ENCODE peak calls at places on chromosomes 5 and 9, in six cellular contexts. J is endothelial cell, V is lower leg skin, B is foreskin keratinocyte, T is fibroblast of pulmonary artery, Y is fibroblast of lung. C is an unnamed sample.

GRCh38 chr9:134591573-134591981 is 50.0 kb upstream of the COL5A1 start:
- DNase-seq in B (no peak), J (no peak), Y (no peak), T (no peak), V (peak), C (peak)

GRCh38 chr9:19224563-19224962 is 5.9 kb upstream of the DENND4C start:
- DNase-seq in T (no peak), J (no peak), B (no peak), V (no peak), Y (no peak), C (no peak)

GRCh38 chr9:123349691-123350480 is 6.1 kb upstream of the CRB2 start:
- DNase-seq in V (no peak), Y (peak), J (peak), T (peak), B (no peak), C (no peak)

GRCh38 chr5:72248352-72249032 is 71.5 kb downstream of the MRPS27 start:
- DNase-seq in Y (peak), V (no peak), B (no peak), J (no peak), T (peak), C (no peak)

GRCh38 chr9:133489253-133490190 is 10.6 kb upstream of the SLC2A6 start:
- DNase-seq in T (no peak), J (no peak), B (no peak), Y (peak), V (no peak), C (no peak)

GRCh38 chr5:116546033-116546742 is 28.4 kb downstream of the SEMA6A start:
- DNase-seq in V (no peak), B (no peak), J (no peak), T (no peak), Y (no peak), C (no peak)

GRCh38 chr5:50667653-50668403 is 1.4 kb downstream of the PARP8 start:
- DNase-seq in V (peak), T (peak), Y (peak), B (peak), J (peak), C (peak)

GRCh38 chr9:92424340-92424739 is at the start of gene OMD:
- DNase-seq in T (no peak), J (no peak), B (no peak), Y (no peak), V (no peak), C (no peak)

GRCh38 chr5:68631884-68632283 is 416.3 kb downstream of the PIK3R1 start:
- DNase-seq in J (no peak), T (no peak), B (no peak), V (no peak), Y (no peak), C (no peak)

GRCh38 chr9:137163101-137163661 is 6.7 kb downstream of the LRRC26 start:
- DNase-seq in V (no peak), J (no peak), B (no peak), T (no peak), Y (no peak), C (no peak)

GRCh38 chr9:137161558-137162483 is 8.0 kb downstream of the LRRC26 start:
- DNase-seq in Y (no peak), T (no peak), J (no peak), V (no peak), B (no peak), C (no peak)

GRCh38 chr9:137163805-137164204 is 6.0 kb downstream of the LRRC26 start:
- DNase-seq in T (no peak), B (no peak), J (no peak), Y (no peak), V (no peak), C (no peak)

GRCh38 chr9:137160716-137161557 is 8.9 kb downstream of the LRRC26 start:
- DNase-seq in Y (no peak), B (no peak), J (no peak), V (no peak), T (no peak), C (no peak)

GRCh38 chr9:137162505-137163100 is 7.2 kb downstream of the LRRC26 start:
- DNase-seq in J (no peak), Y (no peak), B (no peak), V (no peak), T (no peak), C (no peak)
- TF ChIP-seq CTCF in J (no peak), Y (no peak), B (peak), V (no peak), T (no peak), C (no peak)

GRCh38 chr5:29079771-29080170 is 2041.4 kb upstream of the CDH9 start:
- DNase-seq in J (peak), B (no peak), V (no peak), Y (no peak), T (no peak), C (no peak)
- TF ChIP-seq CTCF in J (no peak), B (peak), V (no peak), Y (no peak), T (no peak), C (no peak)

DNA sequence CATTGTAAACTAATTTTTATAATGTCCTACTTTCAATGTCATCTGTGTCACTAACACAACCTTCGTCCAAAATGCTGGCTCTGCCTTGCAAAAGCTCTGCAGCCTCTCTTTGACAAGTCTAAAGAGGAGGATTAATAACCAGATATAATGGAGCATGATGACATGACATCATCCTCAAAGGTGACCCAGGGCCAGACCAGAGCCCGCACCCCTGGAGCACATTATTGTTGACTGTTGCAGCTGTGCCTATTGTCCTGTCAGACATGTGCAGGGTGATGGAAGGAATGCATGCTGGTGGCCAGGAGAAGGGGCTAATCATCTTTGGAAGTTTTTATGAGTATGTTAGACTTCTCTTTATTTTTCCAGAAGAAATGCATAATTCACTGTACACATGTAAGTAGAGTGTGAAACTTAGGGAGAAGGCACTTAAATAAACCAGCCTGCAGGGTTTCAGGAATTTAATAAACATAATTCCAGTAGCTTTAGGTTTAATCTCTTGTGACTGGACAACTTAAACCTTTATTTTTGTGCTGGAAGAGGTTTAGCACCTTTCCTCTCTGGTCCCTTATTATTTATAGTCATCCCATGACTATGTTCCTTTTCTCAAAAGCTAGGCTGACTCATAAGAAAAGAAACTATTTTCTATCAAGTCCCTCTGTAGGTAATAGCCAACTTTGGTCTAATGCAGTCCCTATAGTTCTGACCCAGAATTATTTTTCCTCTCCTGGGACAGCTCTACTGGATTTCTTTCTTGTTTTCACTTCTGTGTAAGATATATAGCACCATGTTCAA is 589.1 kb downstream of the NR2F1-AS1 start:
- DNase-seq in J (no peak), B (no peak), Y (peak), T (peak), V (no peak), C (no peak)
- TF ChIP-seq CTCF in J (no peak), B (no peak), Y (no peak), T (no peak), V (no peak), C (peak)

DNA sequence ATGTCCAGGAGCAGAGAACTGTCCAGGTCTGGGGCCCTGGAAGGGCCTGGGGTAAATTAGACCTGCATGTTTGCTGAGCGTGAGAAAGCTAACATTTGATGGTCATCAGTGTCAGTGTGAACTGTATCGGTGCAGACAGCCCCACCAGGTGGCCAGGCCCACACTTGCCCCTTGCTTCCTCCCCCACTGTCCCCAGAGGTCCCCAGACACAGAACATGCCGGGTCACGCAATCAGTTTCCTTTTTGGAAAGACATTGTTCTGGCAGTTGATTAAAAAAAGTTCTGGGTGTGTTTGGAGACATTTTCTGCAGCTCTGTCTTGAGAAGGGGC is 1.5 kb downstream of the NKD2 start:
- DNase-seq in Y (no peak), T (no peak), J (no peak), V (peak), B (no peak), C (peak)
- TF ChIP-seq CTCF in Y (no peak), T (peak), J (no peak), V (no peak), B (no peak), C (no peak)

GRCh38 chr5:159414021-159414420 is 83.7 kb upstream of the IL12B start:
- DNase-seq in T (no peak), V (no peak), Y (no peak), B (no peak), J (no peak), C (no peak)
- TF ChIP-seq CTCF in T (no peak), V (no peak), Y (no peak), B (no peak), J (no peak), C (no peak)

DNA sequence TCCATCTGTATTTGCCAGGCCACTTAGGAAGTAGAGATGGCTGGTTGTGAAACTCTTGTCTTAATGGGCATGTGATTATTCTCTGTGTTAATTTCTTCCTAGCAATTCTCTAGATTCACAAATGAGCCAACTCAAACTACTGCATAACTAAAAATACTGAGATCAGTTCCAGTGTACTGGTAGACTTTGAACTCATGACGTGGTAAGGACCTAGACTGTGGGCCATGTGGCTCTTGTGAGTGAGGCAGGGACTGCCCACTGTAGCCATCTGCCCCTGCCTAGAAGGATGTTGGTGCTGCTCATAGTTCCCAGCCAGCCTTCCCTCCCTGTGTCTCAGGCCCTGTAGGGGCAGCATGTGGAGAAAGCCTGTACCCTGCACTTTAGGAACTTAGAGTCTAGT is 47.4 kb downstream of the CYSTM1 start:
- DNase-seq in B (no peak), T (no peak), Y (no peak), J (no peak), V (no peak), C (no peak)
- TF ChIP-seq CTCF in B (no peak), T (no peak), Y (no peak), J (no peak), V (no peak), C (no peak)

DNA sequence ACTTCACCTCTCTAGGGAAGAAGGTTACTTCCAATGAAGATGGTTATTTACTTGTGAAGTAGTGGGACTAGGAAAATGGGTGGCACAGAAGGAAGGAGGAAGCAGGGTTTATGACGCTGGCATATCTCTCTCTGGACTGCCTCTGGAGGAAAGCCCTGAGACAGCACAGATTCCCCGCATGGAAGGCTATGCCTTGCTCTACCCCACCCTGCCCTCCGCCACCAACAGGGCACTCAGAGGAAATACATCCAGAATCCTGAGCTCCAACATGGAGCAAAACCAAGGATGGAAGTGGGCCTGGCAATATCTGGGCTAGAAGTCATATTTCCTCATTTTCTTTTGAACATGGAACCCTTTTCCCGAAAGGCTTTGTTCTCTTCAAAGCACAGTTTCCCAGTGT is 346.9 kb downstream of the ZSWIM6 start:
- DNase-seq in V (no peak), T (no peak), Y (no peak), B (no peak), J (no peak), C (no peak)
- TF ChIP-seq CTCF in V (no peak), T (no peak), Y (no peak), B (peak), J (no peak), C (no peak)

GRCh38 chr5:109743041-109743531 is 53.4 kb downstream of the MAN2A1 start:
- DNase-seq in V (no peak), J (no peak), T (no peak), B (no peak), Y (no peak), C (no peak)
- TF ChIP-seq CTCF in V (no peak), J (no peak), T (no peak), B (no peak), Y (no peak), C (no peak)

DNA sequence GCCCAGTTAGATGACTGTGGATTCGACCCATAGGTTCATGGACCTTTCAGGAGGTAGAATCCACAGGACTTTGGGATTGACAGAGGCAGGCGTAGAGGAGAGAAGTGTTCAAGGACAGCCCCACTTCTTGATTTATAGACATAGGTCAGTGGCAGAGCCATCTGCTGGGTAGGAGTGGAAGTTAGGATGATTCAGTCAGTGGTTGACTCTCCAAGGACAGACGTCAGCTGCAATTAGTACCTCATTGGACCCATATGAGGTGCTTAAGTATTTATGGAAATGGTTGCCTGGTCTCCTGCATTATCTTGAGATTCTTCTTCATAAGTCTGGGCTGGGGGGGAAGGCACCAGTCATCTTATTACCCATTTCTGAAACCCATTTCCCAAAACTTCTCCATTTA is 70.9 kb downstream of the SH3RF2 start:
- DNase-seq in T (no peak), Y (no peak), V (no peak), J (no peak), B (no peak), C (no peak)
- TF ChIP-seq CTCF in T (no peak), Y (no peak), V (no peak), J (no peak), B (peak), C (no peak)

C was measured in osteocyte.